ENCODE peak calls at places on chromosomes 3 and 15, in nine cellular contexts. N is HCT116, R is sigmoid colon, G is transverse colon, U is upper lobe of left lung, E is SK-N-SH, K is HepG2, J is K562, M is breast epithelium. B is an unnamed sample.
A peak's percentile ranks its signal among the peaks of the same experiment; 100 is the strongest.

GRCh38 chr3:187368251-187368733 is at the start of gene RTP4:
- DNase-seq in E (no peak), R (no peak), G (no peak), M (no peak), U (no peak), K (peak; percentile 37), J (no peak), N (no peak), B (peak; percentile 47)

GRCh38 chr15:74954515-74954914 is 2.1 kb downstream of the RPP25 start:
- DNase-seq in E (peak; percentile 79), K (no peak), U (no peak), N (no peak), G (no peak), J (peak; percentile 86), M (no peak), R (no peak), B (no peak)

GRCh38 chr3:136954246-136954645 is 3.5 kb upstream of the IL20RB start:
- DNase-seq in G (no peak), E (no peak), U (no peak), N (no peak), K (no peak), R (no peak), J (no peak), M (no peak), B (no peak)

GRCh38 chr3:198080521-198081384 is 120.7 kb downstream of the LMLN start:
- DNase-seq in E (peak; percentile 85), N (peak; percentile 54), G (peak; percentile 77), R (peak; percentile 78), U (peak; percentile 96), J (peak; percentile 74), K (peak; percentile 18), M (peak; percentile 21), B (peak; percentile 54)

GRCh38 chr3:4852780-4853748 is 126.2 kb upstream of the BHLHE40 start:
- DNase-seq in J (no peak), R (no peak), M (no peak), G (no peak), K (no peak), N (no peak), E (no peak), U (no peak), B (no peak)

GRCh38 chr3:152496286-152496685 is 227.6 kb downstream of the MBNL1 start:
- DNase-seq in K (no peak), J (no peak), U (no peak), E (no peak), R (no peak), M (no peak), G (no peak), N (no peak), B (no peak)

GRCh38 chr3:29525254-29525881 is 244.5 kb downstream of the RBMS3 start:
- DNase-seq in G (peak; percentile 16), N (no peak), M (peak; percentile 85), R (peak; percentile 90), U (no peak), K (peak; percentile 0), E (no peak), J (no peak), B (peak; percentile 77)

GRCh38 chr3:190371152-190371551 is 16.8 kb upstream of the CLDN16 start:
- DNase-seq in K (no peak), N (no peak), J (no peak), G (no peak), E (no peak), R (no peak), M (no peak), U (no peak), B (no peak)

GRCh38 chr3:194265505-194265892 is 85.6 kb downstream of the CPN2 start:
- DNase-seq in U (peak; percentile 90), K (no peak), M (peak; percentile 74), J (no peak), R (peak; percentile 98), G (peak; percentile 60), N (no peak), E (peak; percentile 83), B (peak; percentile 74)

GRCh38 chr15:51629612-51630011 is 7.0 kb upstream of the DMXL2 start:
- DNase-seq in J (no peak), G (no peak), N (no peak), K (no peak), M (no peak), R (no peak), E (no peak), U (no peak), B (no peak)

GRCh38 chr3:149534082-149534481 is 59.6 kb downstream of the TM4SF4 start:
- DNase-seq in U (no peak), G (no peak), E (no peak), J (no peak), N (no peak), K (no peak), R (no peak), M (no peak), B (no peak)

GRCh38 chr3:64343692-64344440 is 118.6 kb upstream of the PRICKLE2 start:
- DNase-seq in J (no peak), N (no peak), G (no peak), K (no peak), R (no peak), E (peak; percentile 50), M (no peak), U (no peak), B (no peak)

GRCh38 chr15:56725386-56725785 is 7.9 kb downstream of the ZNF280D start:
- DNase-seq in E (no peak), R (no peak), K (no peak), M (no peak), G (no peak), N (no peak), J (no peak), U (no peak), B (no peak)

GRCh38 chr15:101646652-101647051 is 5.5 kb downstream of the TM2D3 start:
- DNase-seq in M (no peak), U (peak; percentile 22), N (no peak), R (no peak), J (no peak), G (no peak), K (no peak), E (no peak), B (no peak)

GRCh38 chr3:181940703-181941102 is 229.0 kb downstream of the SOX2 start:
- DNase-seq in G (no peak), K (no peak), N (no peak), M (no peak), U (no peak), E (no peak), J (no peak), R (no peak), B (no peak)

DNA sequence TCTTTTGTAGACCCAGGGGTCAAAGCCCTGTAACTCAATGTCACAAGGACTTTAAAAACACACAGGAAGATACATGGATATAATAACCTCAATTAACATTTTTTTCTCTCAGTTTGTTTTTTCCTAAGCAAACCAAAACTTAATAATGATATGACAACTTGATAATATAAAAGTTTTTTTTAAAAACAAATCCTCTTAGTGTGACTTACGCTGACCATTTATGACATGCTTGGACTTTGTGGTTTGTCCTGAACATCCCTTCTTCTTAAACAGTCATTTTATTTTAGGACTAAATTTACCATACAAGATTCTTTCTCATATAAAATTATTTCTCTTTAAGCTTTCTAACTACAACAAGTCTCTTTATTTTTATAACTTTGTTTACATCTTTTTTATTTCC is 25.4 kb upstream of the FAM3D start:
- DNase-seq in N (peak; percentile 41), J (no peak), R (no peak), M (no peak), K (no peak), E (no peak), G (no peak), U (no peak), B (no peak)
- H3K9me3 ChIP-seq in N (peaks cover 9% of the 10 kb centered on the region), J (no peaks in the 10 kb centered on the region), R (no peaks in the 10 kb centered on the region), M (no peaks in the 10 kb centered on the region), K (peaks cover 48% of the 10 kb centered on the region), E (peaks cover 14% of the 10 kb centered on the region), G (peaks cover 5% of the 10 kb centered on the region), U (peaks cover 9% of the 10 kb centered on the region), B (no peaks in the 10 kb centered on the region)

DNA sequence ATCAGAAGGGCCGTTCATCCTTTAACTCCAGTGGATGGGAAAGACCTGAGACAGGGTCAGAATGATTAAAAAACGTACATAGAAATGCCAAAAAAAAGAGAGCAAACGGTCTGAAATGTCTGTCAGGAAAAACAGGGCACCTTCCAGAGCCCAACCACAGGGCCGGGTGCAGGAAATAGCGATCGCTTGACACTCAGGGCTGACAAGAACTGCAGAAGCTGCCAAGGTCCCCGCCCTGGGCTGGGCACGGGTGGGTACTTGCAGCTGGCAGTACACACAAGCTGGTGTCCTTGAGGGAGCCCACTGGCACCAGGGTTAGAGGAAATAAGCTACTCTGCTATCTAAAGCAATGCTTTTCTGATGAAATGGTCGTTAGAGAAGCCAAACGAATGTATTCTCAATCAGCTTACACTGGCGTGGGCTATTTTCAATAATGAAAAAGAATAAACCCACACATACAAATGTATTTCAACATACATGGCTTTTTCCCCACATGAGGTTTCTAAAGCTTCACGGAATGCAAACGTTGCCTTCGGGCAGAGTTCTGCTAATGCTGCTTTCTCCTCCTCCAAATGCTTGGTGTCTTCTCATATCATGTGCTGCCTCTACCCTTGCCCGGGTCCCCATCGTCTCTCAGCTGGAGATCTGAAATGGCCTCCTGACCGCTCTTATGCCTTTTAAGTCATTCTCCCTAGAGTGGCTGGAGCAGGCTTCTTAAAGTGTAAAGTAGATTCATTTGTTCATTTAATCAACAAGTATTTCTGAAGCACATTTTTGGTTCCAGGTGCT is 15.5 kb downstream of the FRMD4B start:
- DNase-seq in N (no peak), R (peak; percentile 84), E (no peak), K (no peak), U (peak; percentile 85), M (peak; percentile 43), J (no peak), G (peak; percentile 89), B (no peak)
- H3K4me3 ChIP-seq in N (no peak overlapping the region), R (no peak overlapping the region), E (no peak overlapping the region), K (no peak overlapping the region), U (peak overlapping the region; percentile 20), M (peak overlapping the region; percentile 37), J (no peak overlapping the region), G (peak overlapping the region; percentile 16), B (no peak overlapping the region)

GRCh38 chr15:88904808-88905327 is 8.3 kb downstream of the MFGE8 start:
- DNase-seq in J (peak; percentile 87), M (peak; percentile 71), R (peak; percentile 83), U (no peak), G (peak; percentile 87), N (no peak), K (peak; percentile 79), E (peak; percentile 84), B (peak; percentile 74)
- TF ChIP-seq POLR2AphosphoS5 in J (peak; percentile 55), M (no peak), R (no peak), U (no peak), G (no peak), N (no peak), K (no peak), E (no peak), B (peak; percentile 31)

GRCh38 chr3:132378-132777 is 64.2 kb upstream of the CHL1 start:
- DNase-seq in M (no peak), E (no peak), K (no peak), G (no peak), J (no peak), R (no peak), N (no peak), U (no peak), B (no peak)
- H3K9me3 ChIP-seq in M (no peaks in the 10 kb centered on the region), E (no peaks in the 10 kb centered on the region), K (peaks cover 63% of the 10 kb centered on the region), G (no peaks in the 10 kb centered on the region), J (peaks cover 3% of the 10 kb centered on the region), R (no peaks in the 10 kb centered on the region), N (peaks cover 17% of the 10 kb centered on the region), U (no peaks in the 10 kb centered on the region), B (no peaks in the 10 kb centered on the region)

B was measured in prostate gland.